ENCODE peak calls at places on chromosomes 16 and 17, in four cellular contexts. One of them, this sample, is unnamed.

GRCh38 chr17:39772415-39772814 is 34.7 kb downstream of the GRB7 start:
- DNase-seq in NCI-H146: no peak
- DNase-seq in fibroblast of the aortic adventitia: no peak
- DNase-seq in non-pigmented ciliary epithelial cell: no peak
- DNase-seq in this sample: no peak

GRCh38 chr16:89200124-89200849 is at the start of gene SLC22A31:
- DNase-seq in non-pigmented ciliary epithelial cell: no peak
- DNase-seq in NCI-H146: no peak
- DNase-seq in fibroblast of the aortic adventitia: no peak
- DNase-seq in this sample: no peak

GRCh38 chr16:88381820-88382451 is 823 bp upstream of the ZNF469 start:
- DNase-seq in non-pigmented ciliary epithelial cell: no peak
- DNase-seq in NCI-H146: no peak
- DNase-seq in fibroblast of the aortic adventitia: no peak
- DNase-seq in this sample: no peak

GRCh38 chr16:86899156-86899555 is 320.8 kb downstream of the FOXL1 start:
- DNase-seq in fibroblast of the aortic adventitia: no peak
- DNase-seq in NCI-H146: no peak
- DNase-seq in non-pigmented ciliary epithelial cell: no peak
- DNase-seq in this sample: no peak

GRCh38 chr17:63441654-63442053 is 4.5 kb downstream of the CYB561 start:
- DNase-seq in fibroblast of the aortic adventitia: no peak
- DNase-seq in non-pigmented ciliary epithelial cell: no peak
- DNase-seq in NCI-H146: no peak
- DNase-seq in this sample: no peak

GRCh38 chr16:88305176-88305575 is 77.6 kb upstream of the ZNF469 start:
- DNase-seq in non-pigmented ciliary epithelial cell: no peak
- DNase-seq in NCI-H146: no peak
- DNase-seq in fibroblast of the aortic adventitia: no peak
- DNase-seq in this sample: no peak

GRCh38 chr17:66317629-66318028 is 15.2 kb downstream of the PRKCA start:
- DNase-seq in fibroblast of the aortic adventitia: peak; percentile 45
- DNase-seq in non-pigmented ciliary epithelial cell: no peak
- DNase-seq in NCI-H146: no peak
- DNase-seq in this sample: no peak

GRCh38 chr17:4738136-4739121 is 1.2 kb upstream of the ZMYND15 start:
- DNase-seq in non-pigmented ciliary epithelial cell: no peak
- DNase-seq in NCI-H146: no peak
- DNase-seq in fibroblast of the aortic adventitia: no peak
- DNase-seq in this sample: no peak

GRCh38 chr17:47994714-47995113 is 23.8 kb downstream of the CDK5RAP3 start:
- DNase-seq in non-pigmented ciliary epithelial cell: no peak
- DNase-seq in fibroblast of the aortic adventitia: no peak
- DNase-seq in NCI-H146: no peak
- DNase-seq in this sample: no peak

GRCh38 chr16:11053916-11054460 is 109.6 kb downstream of the CLEC16A start:
- DNase-seq in fibroblast of the aortic adventitia: no peak
- DNase-seq in NCI-H146: no peak
- DNase-seq in non-pigmented ciliary epithelial cell: no peak
- DNase-seq in this sample: no peak

GRCh38 chr17:58329035-58329807 is 626 bp upstream of the TSPOAP1 start:
- DNase-seq in non-pigmented ciliary epithelial cell: no peak
- DNase-seq in fibroblast of the aortic adventitia: no peak
- DNase-seq in NCI-H146: peak; percentile 37
- DNase-seq in this sample: peak; percentile 76

GRCh38 chr17:50830298-50830697 is 5.1 kb upstream of the WFIKKN2 start:
- DNase-seq in NCI-H146: no peak
- DNase-seq in non-pigmented ciliary epithelial cell: no peak
- DNase-seq in fibroblast of the aortic adventitia: peak; percentile 30
- DNase-seq in this sample: no peak

GRCh38 chr16:31305219-31305618 is 45.4 kb downstream of the ITGAM start:
- DNase-seq in fibroblast of the aortic adventitia: no peak
- DNase-seq in NCI-H146: no peak
- DNase-seq in non-pigmented ciliary epithelial cell: no peak
- DNase-seq in this sample: no peak

GRCh38 chr17:83201206-83202001 is 122.0 kb downstream of the METRNL start:
- DNase-seq in fibroblast of the aortic adventitia: no peak
- DNase-seq in NCI-H146: no peak
- DNase-seq in non-pigmented ciliary epithelial cell: no peak
- DNase-seq in this sample: no peak

GRCh38 chr17:78383725-78384471 is 5.4 kb downstream of the PGS1 start:
- DNase-seq in NCI-H146: no peak
- DNase-seq in fibroblast of the aortic adventitia: peak; percentile 99
- DNase-seq in non-pigmented ciliary epithelial cell: peak; percentile 88
- DNase-seq in this sample: peak; percentile 59

GRCh38 chr16:27449434-27450188 is 47.6 kb downstream of the IL21R start:
- DNase-seq in NCI-H146: no peak
- DNase-seq in non-pigmented ciliary epithelial cell: no peak
- DNase-seq in fibroblast of the aortic adventitia: no peak
- DNase-seq in this sample: peak; percentile 86

GRCh38 chr16:26456074-26456473 is 610.7 kb upstream of the C16orf82 start:
- DNase-seq in fibroblast of the aortic adventitia: no peak
- DNase-seq in NCI-H146: no peak
- DNase-seq in non-pigmented ciliary epithelial cell: no peak
- DNase-seq in this sample: no peak

GRCh38 chr16:76389126-76389525 is 111.9 kb downstream of the CNTNAP4 start:
- DNase-seq in NCI-H146: no peak
- DNase-seq in fibroblast of the aortic adventitia: peak; percentile 16
- DNase-seq in non-pigmented ciliary epithelial cell: no peak
- DNase-seq in this sample: no peak

GRCh38 chr17:50290074-50290702 is 15.9 kb downstream of the TMEM92 start:
- DNase-seq in NCI-H146: no peak
- DNase-seq in non-pigmented ciliary epithelial cell: peak; percentile 96
- DNase-seq in fibroblast of the aortic adventitia: peak; percentile 99
- DNase-seq in this sample: no peak

GRCh38 chr16:81431554-81432353 is 12.9 kb upstream of the CMIP start:
- DNase-seq in fibroblast of the aortic adventitia: peak; percentile 86
- DNase-seq in NCI-H146: peak; percentile 78
- DNase-seq in non-pigmented ciliary epithelial cell: no peak
- DNase-seq in this sample: no peak

GRCh38 chr16:20937736-20938135 is 37.2 kb downstream of the LYRM1 start:
- DNase-seq in non-pigmented ciliary epithelial cell: no peak
- DNase-seq in fibroblast of the aortic adventitia: no peak
- DNase-seq in NCI-H146: no peak
- DNase-seq in this sample: no peak

GRCh38 chr17:75075597-75076253 is 12.0 kb upstream of the SLC16A5 start:
- DNase-seq in non-pigmented ciliary epithelial cell: no peak
- DNase-seq in NCI-H146: no peak
- DNase-seq in fibroblast of the aortic adventitia: no peak
- DNase-seq in this sample: no peak

This sample was measured in GM10248.